ENCODE peak calls at places on chromosome 17, in nine cellular contexts. One of them, this sample, is unnamed. For H3K4me1 and H3K27me3, the result is how much of the 10 kb centered on the place peaks cover.

GRCh38 chr17:47896672-47897490 is 845 bp downstream of the SP2 start:
- DNase-seq in lower lobe of right lung: no peak
- DNase-seq in neural progenitor cell: no peak
- DNase-seq in heart right ventricle: no peak
- DNase-seq in CD8-positive, alpha-beta memory T cell: no peak
- DNase-seq in mammary epithelial cell: no peak
- DNase-seq in HCT116: no peak
- DNase-seq in prostate gland: no peak
- DNase-seq in stomach: no peak
- DNase-seq in this sample: no peak

GRCh38 chr17:66357037-66357436 is 54.6 kb downstream of the PRKCA start:
- DNase-seq in neural progenitor cell: no peak
- DNase-seq in lower lobe of right lung: no peak
- DNase-seq in prostate gland: no peak
- DNase-seq in heart right ventricle: no peak
- DNase-seq in CD8-positive, alpha-beta memory T cell: no peak
- DNase-seq in HCT116: no peak
- DNase-seq in mammary epithelial cell: no peak
- DNase-seq in stomach: no peak
- DNase-seq in this sample: no peak

GRCh38 chr17:50107790-50108414 is 12.8 kb downstream of the PDK2 start:
- DNase-seq in CD8-positive, alpha-beta memory T cell: no peak
- DNase-seq in stomach: no peak
- DNase-seq in heart right ventricle: no peak
- DNase-seq in neural progenitor cell: no peak
- DNase-seq in lower lobe of right lung: no peak
- DNase-seq in prostate gland: no peak
- DNase-seq in mammary epithelial cell: peak
- DNase-seq in HCT116: no peak
- DNase-seq in this sample: peak

GRCh38 chr17:8185580-8186445 is 4.2 kb downstream of the BORCS6 start:
- DNase-seq in neural progenitor cell: peak
- DNase-seq in HCT116: no peak
- DNase-seq in CD8-positive, alpha-beta memory T cell: peak
- DNase-seq in lower lobe of right lung: peak
- DNase-seq in stomach: peak
- DNase-seq in mammary epithelial cell: peak
- DNase-seq in prostate gland: peak
- DNase-seq in heart right ventricle: peak
- DNase-seq in this sample: no peak

GRCh38 chr17:59803377-59803757 is 89.4 kb downstream of the TUBD1 start:
- DNase-seq in CD8-positive, alpha-beta memory T cell: no peak
- DNase-seq in HCT116: no peak
- DNase-seq in mammary epithelial cell: no peak
- DNase-seq in prostate gland: no peak
- DNase-seq in neural progenitor cell: no peak
- DNase-seq in stomach: no peak
- DNase-seq in heart right ventricle: no peak
- DNase-seq in lower lobe of right lung: no peak
- DNase-seq in this sample: no peak

GRCh38 chr17:79922161-79922569 is 82.9 kb upstream of the CBX4 start:
- DNase-seq in HCT116: no peak
- DNase-seq in mammary epithelial cell: no peak
- DNase-seq in heart right ventricle: no peak
- DNase-seq in stomach: no peak
- DNase-seq in neural progenitor cell: no peak
- DNase-seq in lower lobe of right lung: no peak
- DNase-seq in prostate gland: no peak
- DNase-seq in CD8-positive, alpha-beta memory T cell: no peak
- DNase-seq in this sample: no peak

GRCh38 chr17:31472137-31472536 is 80.7 kb downstream of the RAB11FIP4 start:
- DNase-seq in heart right ventricle: no peak
- DNase-seq in prostate gland: no peak
- DNase-seq in stomach: no peak
- DNase-seq in lower lobe of right lung: no peak
- DNase-seq in mammary epithelial cell: no peak
- DNase-seq in neural progenitor cell: no peak
- DNase-seq in CD8-positive, alpha-beta memory T cell: no peak
- DNase-seq in HCT116: no peak
- DNase-seq in this sample: no peak

GRCh38 chr17:64781394-64781793 is 119.3 kb upstream of the SMURF2 start:
- DNase-seq in prostate gland: peak
- DNase-seq in neural progenitor cell: peak
- DNase-seq in heart right ventricle: peak
- DNase-seq in lower lobe of right lung: peak
- DNase-seq in HCT116: no peak
- DNase-seq in stomach: peak
- DNase-seq in mammary epithelial cell: peak
- DNase-seq in CD8-positive, alpha-beta memory T cell: peak
- DNase-seq in this sample: no peak

GRCh38 chr17:27396941-27397340 is 59.3 kb upstream of the KSR1 start:
- DNase-seq in lower lobe of right lung: no peak
- DNase-seq in mammary epithelial cell: no peak
- DNase-seq in neural progenitor cell: no peak
- DNase-seq in heart right ventricle: no peak
- DNase-seq in stomach: no peak
- DNase-seq in HCT116: no peak
- DNase-seq in prostate gland: no peak
- DNase-seq in CD8-positive, alpha-beta memory T cell: no peak
- DNase-seq in this sample: no peak

GRCh38 chr17:61299517-61300513 is 99.8 kb upstream of the TBX2 start:
- DNase-seq in mammary epithelial cell: no peak
- DNase-seq in HCT116: no peak
- DNase-seq in prostate gland: no peak
- DNase-seq in lower lobe of right lung: no peak
- DNase-seq in neural progenitor cell: no peak
- DNase-seq in CD8-positive, alpha-beta memory T cell: no peak
- DNase-seq in stomach: no peak
- DNase-seq in heart right ventricle: no peak
- DNase-seq in this sample: no peak

GRCh38 chr17:31052187-31052889 is 42.4 kb upstream of the NF1 start:
- DNase-seq in mammary epithelial cell: peak
- DNase-seq in heart right ventricle: peak
- DNase-seq in CD8-positive, alpha-beta memory T cell: no peak
- DNase-seq in neural progenitor cell: no peak
- DNase-seq in HCT116: peak
- DNase-seq in prostate gland: peak
- DNase-seq in lower lobe of right lung: no peak
- DNase-seq in stomach: no peak
- DNase-seq in this sample: peak

GRCh38 chr17:2580156-2580555 is 13.3 kb upstream of the PAFAH1B1 start:
- DNase-seq in lower lobe of right lung: no peak
- DNase-seq in heart right ventricle: no peak
- DNase-seq in stomach: no peak
- DNase-seq in mammary epithelial cell: no peak
- DNase-seq in CD8-positive, alpha-beta memory T cell: no peak
- DNase-seq in HCT116: no peak
- DNase-seq in neural progenitor cell: peak
- DNase-seq in prostate gland: no peak
- DNase-seq in this sample: no peak

GRCh38 chr17:79388556-79389295 is 222.1 kb downstream of the RBFOX3 start:
- DNase-seq in neural progenitor cell: peak
- DNase-seq in stomach: peak
- DNase-seq in heart right ventricle: peak
- DNase-seq in prostate gland: peak
- DNase-seq in HCT116: peak
- DNase-seq in mammary epithelial cell: peak
- DNase-seq in CD8-positive, alpha-beta memory T cell: no peak
- DNase-seq in lower lobe of right lung: peak
- DNase-seq in this sample: no peak

GRCh38 chr17:72407336-72408121 is 286.7 kb downstream of the SOX9 start:
- DNase-seq in prostate gland: peak
- DNase-seq in lower lobe of right lung: no peak
- DNase-seq in mammary epithelial cell: peak
- DNase-seq in neural progenitor cell: no peak
- DNase-seq in heart right ventricle: peak
- DNase-seq in CD8-positive, alpha-beta memory T cell: no peak
- DNase-seq in HCT116: peak
- DNase-seq in stomach: peak
- DNase-seq in this sample: peak

GRCh38 chr17:50212121-50212843 is 10.9 kb upstream of the COL1A1 start:
- DNase-seq in lower lobe of right lung: no peak
- DNase-seq in neural progenitor cell: no peak
- DNase-seq in prostate gland: no peak
- DNase-seq in heart right ventricle: no peak
- DNase-seq in mammary epithelial cell: no peak
- DNase-seq in stomach: no peak
- DNase-seq in HCT116: no peak
- DNase-seq in CD8-positive, alpha-beta memory T cell: no peak
- DNase-seq in this sample: peak

GRCh38 chr17:61410100-61410551 is 10.5 kb downstream of the TBX2 start:
- DNase-seq in CD8-positive, alpha-beta memory T cell: no peak
- DNase-seq in mammary epithelial cell: no peak
- DNase-seq in HCT116: no peak
- DNase-seq in stomach: no peak
- DNase-seq in lower lobe of right lung: peak
- DNase-seq in neural progenitor cell: no peak
- DNase-seq in heart right ventricle: peak
- DNase-seq in prostate gland: no peak
- DNase-seq in this sample: peak

GRCh38 chr17:2867441-2868424 is 71.5 kb downstream of the RAP1GAP2 start:
- DNase-seq in lower lobe of right lung: no peak
- DNase-seq in CD8-positive, alpha-beta memory T cell: no peak
- DNase-seq in HCT116: no peak
- DNase-seq in stomach: no peak
- DNase-seq in prostate gland: no peak
- DNase-seq in mammary epithelial cell: peak
- DNase-seq in heart right ventricle: no peak
- DNase-seq in neural progenitor cell: peak
- DNase-seq in this sample: no peak

GRCh38 chr17:70225272-70225671 is 55.9 kb downstream of the KCNJ2 start:
- DNase-seq in stomach: peak
- DNase-seq in HCT116: no peak
- DNase-seq in neural progenitor cell: no peak
- DNase-seq in lower lobe of right lung: no peak
- DNase-seq in prostate gland: peak
- DNase-seq in mammary epithelial cell: no peak
- DNase-seq in heart right ventricle: no peak
- DNase-seq in CD8-positive, alpha-beta memory T cell: no peak
- DNase-seq in this sample: no peak

GRCh38 chr17:63431939-63432804 is 13.9 kb downstream of the CYB561 start:
- DNase-seq in prostate gland: peak
- DNase-seq in stomach: no peak
- DNase-seq in lower lobe of right lung: no peak
- DNase-seq in neural progenitor cell: no peak
- DNase-seq in CD8-positive, alpha-beta memory T cell: no peak
- DNase-seq in heart right ventricle: no peak
- DNase-seq in mammary epithelial cell: no peak
- DNase-seq in HCT116: no peak
- DNase-seq in this sample: no peak

GRCh38 chr17:17191346-17191792 is 14.8 kb downstream of the PLD6 start:
- DNase-seq in lower lobe of right lung: no peak
- DNase-seq in HCT116: no peak
- DNase-seq in neural progenitor cell: no peak
- DNase-seq in heart right ventricle: peak
- DNase-seq in prostate gland: no peak
- DNase-seq in CD8-positive, alpha-beta memory T cell: no peak
- DNase-seq in stomach: no peak
- DNase-seq in mammary epithelial cell: no peak
- DNase-seq in this sample: no peak

GRCh38 chr17:77325826-77326581 is 185.2 kb downstream of the SEC14L1 start:
- DNase-seq in stomach: peak
- DNase-seq in prostate gland: no peak
- DNase-seq in heart right ventricle: no peak
- DNase-seq in CD8-positive, alpha-beta memory T cell: no peak
- DNase-seq in HCT116: no peak
- DNase-seq in mammary epithelial cell: no peak
- DNase-seq in neural progenitor cell: no peak
- DNase-seq in lower lobe of right lung: peak
- DNase-seq in this sample: peak
- H3K4me1 ChIP-seq in stomach: half or more
- H3K4me1 ChIP-seq in prostate gland: under half
- H3K4me1 ChIP-seq in heart right ventricle: under half
- H3K4me1 ChIP-seq in CD8-positive, alpha-beta memory T cell: half or more
- H3K4me1 ChIP-seq in HCT116: half or more
- H3K4me1 ChIP-seq in mammary epithelial cell: half or more
- H3K4me1 ChIP-seq in neural progenitor cell: under half
- H3K4me1 ChIP-seq in lower lobe of right lung: half or more
- H3K4me1 ChIP-seq in this sample: under half

DNA sequence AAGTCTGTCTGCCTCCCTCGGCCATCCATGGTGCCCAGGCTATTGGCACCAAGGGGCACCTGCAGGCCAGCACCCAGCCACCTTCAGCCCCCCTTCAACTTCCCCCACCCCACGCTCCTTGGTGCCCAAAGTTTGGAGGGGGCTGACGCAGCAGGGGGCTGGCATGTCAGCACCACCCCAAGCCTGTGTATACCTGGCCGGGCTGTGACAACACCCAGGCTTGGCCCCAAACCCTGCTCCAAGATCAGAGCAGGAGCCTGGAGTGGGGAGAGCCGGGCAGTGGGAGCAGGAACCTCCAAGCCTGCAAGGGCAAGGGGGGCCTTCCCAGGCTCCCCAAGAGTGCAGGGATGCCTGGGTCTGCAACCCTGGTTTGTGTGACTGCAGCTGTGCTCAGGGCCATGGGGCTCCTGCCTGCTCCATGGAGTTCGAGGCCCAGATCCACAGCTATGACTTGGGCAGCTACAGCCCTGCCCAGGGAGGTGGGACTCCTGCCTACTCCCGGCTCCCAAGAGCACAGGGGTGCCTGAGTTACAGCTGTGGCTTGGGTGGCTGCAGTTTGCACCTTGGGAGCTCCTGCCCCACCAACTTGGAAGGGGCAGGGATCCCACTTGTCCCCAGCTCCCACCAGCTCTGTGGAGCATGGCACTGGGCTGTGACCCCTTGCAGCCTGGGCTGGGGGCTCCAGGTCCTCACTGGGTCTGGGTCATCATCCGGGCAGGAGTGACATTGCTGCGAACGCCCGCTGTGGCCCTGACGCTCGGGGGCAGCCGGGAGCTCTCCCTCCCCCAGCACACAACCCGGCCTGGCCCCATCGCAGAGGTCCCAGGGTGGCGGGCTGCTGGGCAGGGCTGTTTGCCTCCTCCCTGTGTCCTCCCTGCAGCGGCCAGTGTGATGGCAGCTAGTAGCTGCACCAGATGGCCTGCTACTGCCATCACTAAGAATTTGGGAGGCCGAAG is 175.5 kb upstream of the SDK2 start:
- DNase-seq in stomach: no peak
- DNase-seq in lower lobe of right lung: no peak
- DNase-seq in mammary epithelial cell: no peak
- DNase-seq in CD8-positive, alpha-beta memory T cell: no peak
- DNase-seq in HCT116: no peak
- DNase-seq in neural progenitor cell: no peak
- DNase-seq in heart right ventricle: no peak
- DNase-seq in prostate gland: no peak
- DNase-seq in this sample: peak
- H3K27me3 ChIP-seq in stomach: under half
- H3K27me3 ChIP-seq in lower lobe of right lung: under half
- H3K27me3 ChIP-seq in mammary epithelial cell: under half
- H3K27me3 ChIP-seq in CD8-positive, alpha-beta memory T cell: under half
- H3K27me3 ChIP-seq in HCT116: under half
- H3K27me3 ChIP-seq in neural progenitor cell: under half
- H3K27me3 ChIP-seq in heart right ventricle: under half
- H3K27me3 ChIP-seq in prostate gland: under half
- H3K27me3 ChIP-seq in this sample: under half

GRCh38 chr17:77182205-77182604 is 41.4 kb downstream of the SEC14L1 start:
- DNase-seq in prostate gland: no peak
- DNase-seq in heart right ventricle: no peak
- DNase-seq in mammary epithelial cell: no peak
- DNase-seq in neural progenitor cell: no peak
- DNase-seq in CD8-positive, alpha-beta memory T cell: no peak
- DNase-seq in lower lobe of right lung: no peak
- DNase-seq in HCT116: no peak
- DNase-seq in stomach: no peak
- DNase-seq in this sample: no peak
- H3K4me1 ChIP-seq in prostate gland: under half
- H3K4me1 ChIP-seq in heart right ventricle: half or more
- H3K4me1 ChIP-seq in mammary epithelial cell: under half
- H3K4me1 ChIP-seq in neural progenitor cell: half or more
- H3K4me1 ChIP-seq in CD8-positive, alpha-beta memory T cell: under half
- H3K4me1 ChIP-seq in lower lobe of right lung: half or more
- H3K4me1 ChIP-seq in HCT116: under half
- H3K4me1 ChIP-seq in stomach: half or more
- H3K4me1 ChIP-seq in this sample: under half

GRCh38 chr17:74249966-74250365 is 24.1 kb upstream of the DNAI2 start:
- DNase-seq in CD8-positive, alpha-beta memory T cell: no peak
- DNase-seq in HCT116: no peak
- DNase-seq in prostate gland: no peak
- DNase-seq in heart right ventricle: peak
- DNase-seq in lower lobe of right lung: no peak
- DNase-seq in mammary epithelial cell: no peak
- DNase-seq in stomach: no peak
- DNase-seq in neural progenitor cell: no peak
- DNase-seq in this sample: no peak
- H3K27me3 ChIP-seq in CD8-positive, alpha-beta memory T cell: under half
- H3K27me3 ChIP-seq in HCT116: under half
- H3K27me3 ChIP-seq in prostate gland: under half
- H3K27me3 ChIP-seq in heart right ventricle: under half
- H3K27me3 ChIP-seq in lower lobe of right lung: under half
- H3K27me3 ChIP-seq in mammary epithelial cell: under half
- H3K27me3 ChIP-seq in stomach: under half
- H3K27me3 ChIP-seq in neural progenitor cell: under half
- H3K27me3 ChIP-seq in this sample: under half